ENCODE peak calls at places on chromosomes 7 and 10, in nine cellular contexts. K is heart left ventricle; L is HCT116; F is PC-9; T is cardiac muscle cell; D is lower lobe of right lung; H is CD8-positive, alpha-beta T cell; C is A549; Y is pancreas. B is an unnamed sample.

GRCh38 chr10:112379635-112380296 is 5.8 kb downstream of the ACSL5 start:
- DNase-seq in K (no peak), L (peak; percentile 99), F (peak; percentile 93), T (no peak), D (no peak), H (no peak), C (peak; percentile 20), Y (no peak), B (no peak)

GRCh38 chr10:17113889-17114288 is 15.7 kb downstream of the CUBN start:
- DNase-seq in K (no peak), L (no peak), F (no peak), T (peak; percentile 23), D (no peak), H (no peak), C (no peak), Y (no peak), B (peak; percentile 20)

GRCh38 chr7:69451715-69452114 is 146.6 kb upstream of the AUTS2 start:
- DNase-seq in K (no peak), L (no peak), F (no peak), T (no peak), D (no peak), H (no peak), C (no peak), Y (no peak), B (no peak)

GRCh38 chr7:7554021-7554432 is 12.7 kb upstream of the MIOS start:
- DNase-seq in K (no peak), L (no peak), F (no peak), T (no peak), D (no peak), H (no peak), C (no peak), Y (no peak), B (no peak)

GRCh38 chr7:47932466-47933037 is 15.7 kb downstream of the PKD1L1 start:
- DNase-seq in K (no peak), L (no peak), F (no peak), T (no peak), D (no peak), H (no peak), C (no peak), Y (no peak), B (no peak)

GRCh38 chr10:50508315-50509051 is 115.3 kb downstream of the SGMS1 start:
- DNase-seq in K (no peak), L (no peak), F (no peak), T (no peak), D (no peak), H (no peak), C (no peak), Y (no peak), B (no peak)

GRCh38 chr10:52322941-52323340 is 8.9 kb downstream of the DKK1 start:
- DNase-seq in K (no peak), L (no peak), F (no peak), T (no peak), D (no peak), H (no peak), C (no peak), Y (no peak), B (no peak)

GRCh38 chr10:27104919-27105318 is 4.6 kb upstream of the ANKRD26 start:
- DNase-seq in K (no peak), L (no peak), F (no peak), T (no peak), D (no peak), H (no peak), C (no peak), Y (no peak), B (no peak)

GRCh38 chr7:136938476-136938875 is 70.0 kb downstream of the CHRM2 start:
- DNase-seq in K (no peak), L (no peak), F (no peak), T (no peak), D (no peak), H (no peak), C (no peak), Y (no peak), B (no peak)

GRCh38 chr7:43625453-43625852 is 42.5 kb downstream of the STK17A start:
- DNase-seq in K (no peak), L (no peak), F (no peak), T (no peak), D (no peak), H (peak; percentile 25), C (no peak), Y (no peak), B (no peak)

GRCh38 chr10:105070249-105070648 is 429.2 kb downstream of the SORCS3 start:
- DNase-seq in K (no peak), L (no peak), F (no peak), T (no peak), D (no peak), H (no peak), C (no peak), Y (no peak), B (no peak)

GRCh38 chr10:27513451-27514191 is 9.5 kb downstream of the RAB18 start:
- DNase-seq in K (no peak), L (no peak), F (no peak), T (no peak), D (no peak), H (no peak), C (no peak), Y (no peak), B (no peak)

GRCh38 chr10:122703483-122704448 is 4.1 kb upstream of the C10orf120 start:
- DNase-seq in K (peak; percentile 77), L (peak; percentile 47), F (no peak), T (peak; percentile 81), D (peak; percentile 61), H (no peak), C (peak; percentile 62), Y (peak; percentile 77), B (peak; percentile 69)

GRCh38 chr10:88164471-88164870 is 301.0 kb downstream of the PTEN start:
- DNase-seq in K (no peak), L (no peak), F (no peak), T (no peak), D (no peak), H (no peak), C (no peak), Y (no peak), B (no peak)

GRCh38 chr10:26491276-26491675 is 53.1 kb downstream of the APBB1IP start:
- DNase-seq in K (no peak), L (no peak), F (no peak), T (no peak), D (no peak), H (no peak), C (no peak), Y (no peak), B (no peak)

GRCh38 chr7:46512901-46513431 is 591.9 kb upstream of the IGFBP3 start:
- DNase-seq in K (no peak), L (no peak), F (peak; percentile 94), T (no peak), D (no peak), H (no peak), C (peak; percentile 90), Y (no peak), B (no peak)

GRCh38 chr10:110679633-110680472 is 35.7 kb downstream of the RBM20 start:
- DNase-seq in K (peak; percentile 78), L (no peak), F (no peak), T (no peak), D (no peak), H (no peak), C (no peak), Y (no peak), B (peak; percentile 43)

GRCh38 chr7:27184342-27185012 is 555 bp downstream of the HOXA11 start:
- DNase-seq in K (no peak), L (no peak), F (peak; percentile 52), T (peak; percentile 55), D (no peak), H (no peak), C (peak; percentile 51), Y (peak; percentile 12), B (no peak)

GRCh38 chr7:27183682-27184341 is 1.2 kb downstream of the HOXA11 start:
- DNase-seq in K (no peak), L (no peak), F (no peak), T (no peak), D (no peak), H (no peak), C (no peak), Y (peak; percentile 9), B (no peak)

GRCh38 chr7:27186450-27187157 is 1.6 kb upstream of the HOXA11 start:
- DNase-seq in K (no peak), L (no peak), F (no peak), T (no peak), D (no peak), H (no peak), C (no peak), Y (no peak), B (no peak)

GRCh38 chr7:27185708-27186449 is 847 bp upstream of the HOXA11 start:
- DNase-seq in K (no peak), L (no peak), F (no peak), T (no peak), D (no peak), H (no peak), C (no peak), Y (peak; percentile 9), B (no peak)

DNA sequence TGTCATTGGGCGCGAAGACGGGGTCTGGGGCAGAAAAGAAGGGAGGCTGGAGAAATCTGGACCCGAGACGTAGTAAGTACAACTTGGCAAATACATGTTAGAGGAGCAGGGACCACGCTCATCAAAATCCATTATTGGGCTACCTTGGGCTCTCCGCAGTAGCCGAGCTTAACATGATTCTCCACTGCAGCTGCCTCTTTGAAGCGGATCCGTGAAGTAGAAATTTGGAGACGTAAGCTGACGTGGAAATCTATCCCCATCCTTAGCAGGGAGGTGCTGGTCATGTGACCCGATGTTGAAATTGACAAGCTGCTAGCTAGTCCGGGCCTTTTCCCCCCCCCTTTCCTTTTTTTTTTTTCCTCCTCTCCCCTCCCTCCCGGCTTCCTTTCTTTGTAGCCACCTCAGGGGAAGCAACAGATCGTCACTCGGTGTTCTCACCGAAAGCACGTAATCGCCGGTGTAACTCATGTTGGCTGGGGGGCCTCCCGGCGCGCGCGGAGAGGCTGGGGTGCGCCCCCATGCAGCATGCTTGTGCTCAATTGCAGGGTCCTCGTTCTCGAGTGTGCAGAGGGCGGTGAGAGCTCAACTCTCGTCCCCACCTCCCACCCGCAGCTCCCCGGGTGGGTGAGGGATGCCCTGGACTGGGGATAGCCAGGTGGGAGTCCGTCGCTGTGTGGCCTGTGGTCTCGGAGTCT is at the start of gene HOXA11:
- DNase-seq in K (no peak), L (no peak), F (no peak), T (no peak), D (no peak), H (no peak), C (no peak), Y (peak; percentile 13), B (no peak)
- H3K4me1 ChIP-seq in K (peaks cover 34% of the 10 kb centered on the region), L (peaks cover 41% of the 10 kb centered on the region), F (peaks cover 12% of the 10 kb centered on the region), T (peaks cover 3% of the 10 kb centered on the region), D (peaks cover 47% of the 10 kb centered on the region), H (peaks cover 56% of the 10 kb centered on the region), C (peaks cover 20% of the 10 kb centered on the region), Y (no peaks in the 10 kb centered on the region), B (no peaks in the 10 kb centered on the region)

GRCh38 chr7:158372400-158373302 is 215.0 kb downstream of the PTPRN2 start:
- DNase-seq in K (no peak), L (no peak), F (no peak), T (no peak), D (no peak), H (no peak), C (no peak), Y (no peak), B (no peak)
- H3K9me3 ChIP-seq in K (no peaks in the 10 kb centered on the region), L (no peaks in the 10 kb centered on the region), F (no peaks in the 10 kb centered on the region), T (no peaks in the 10 kb centered on the region), D (no peaks in the 10 kb centered on the region), H (no peaks in the 10 kb centered on the region), C (no peaks in the 10 kb centered on the region), Y (no peaks in the 10 kb centered on the region), B (no peaks in the 10 kb centered on the region)

GRCh38 chr10:59177031-59177861 is 803 bp downstream of the PHYHIPL start:
- DNase-seq in K (no peak), L (no peak), F (no peak), T (peak; percentile 74), D (peak; percentile 21), H (no peak), C (peak; percentile 31), Y (peak; percentile 50), B (peak; percentile 75)
- H3K4me3 ChIP-seq in K (peak overlapping the region; percentile 21), L (no peak overlapping the region), F (no peak overlapping the region), T (peak overlapping the region; percentile 55), D (peak overlapping the region; percentile 29), H (no peak overlapping the region), C (peak overlapping the region; percentile 50), Y (peak overlapping the region; percentile 58), B (peak overlapping the region; percentile 86)

GRCh38 chr10:79084972-79085597 is 16.3 kb downstream of the ZMIZ1 start:
- DNase-seq in K (peak; percentile 58), L (no peak), F (no peak), T (no peak), D (no peak), H (no peak), C (no peak), Y (no peak), B (no peak)
- H3K4me1 ChIP-seq in K (peaks cover 100% of the 10 kb centered on the region), L (peaks cover 47% of the 10 kb centered on the region), F (peaks cover 45% of the 10 kb centered on the region), T (peaks cover 45% of the 10 kb centered on the region), D (peaks cover 100% of the 10 kb centered on the region), H (peaks cover 14% of the 10 kb centered on the region), C (peaks cover 99% of the 10 kb centered on the region), Y (peaks cover 62% of the 10 kb centered on the region), B (peaks cover 26% of the 10 kb centered on the region)